ENCODE peak calls at places on chromosomes 3 and 15, in four cellular contexts. O is H9, T is neuronal stem cell, D is H1. E is an unnamed sample.

GRCh38 chr3:123695731-123696640 is 111.1 kb upstream of the HACD2 start:
- DNase-seq in O (no peak), T (no peak), D (no peak), E (no peak)

GRCh38 chr3:10594915-10595314 is 89.5 kb upstream of the ATP2B2 start:
- DNase-seq in O (peak; percentile 90), T (peak; percentile 92), D (peak; percentile 89), E (peak; percentile 9)

GRCh38 chr3:150970665-150971327 is 1.7 kb downstream of the CLRN1 start:
- DNase-seq in O (no peak), T (no peak), D (no peak), E (peak; percentile 64)

GRCh38 chr3:15205934-15206661 is at the start of gene CAPN7:
- DNase-seq in O (peak; percentile 87), T (peak; percentile 91), D (peak; percentile 86), E (peak; percentile 93)

GRCh38 chr3:134544306-134544705 is 58.4 kb downstream of the CEP63 start:
- DNase-seq in O (no peak), T (no peak), D (no peak), E (no peak)

GRCh38 chr3:41200669-41201021 is 1.3 kb downstream of the CTNNB1 start:
- DNase-seq in O (no peak), T (peak; percentile 54), D (no peak), E (peak; percentile 78)

GRCh38 chr15:33045066-33045810 is 149.3 kb downstream of the FMN1 start:
- DNase-seq in O (no peak), T (no peak), D (no peak), E (no peak)

GRCh38 chr3:53803124-53803815 is 42.9 kb downstream of the CHDH start:
- DNase-seq in O (no peak), T (no peak), D (no peak), E (no peak)

GRCh38 chr15:37824717-37825382 is 109.6 kb upstream of the TMCO5A start:
- DNase-seq in O (no peak), T (no peak), D (no peak), E (peak; percentile 92)

GRCh38 chr15:29522373-29523276 is 253.0 kb upstream of the NSMCE3 start:
- DNase-seq in O (no peak), T (no peak), D (no peak), E (no peak)

GRCh38 chr15:27541581-27541980 is 557.5 kb downstream of the OCA2 start:
- DNase-seq in O (no peak), T (no peak), D (no peak), E (no peak)

GRCh38 chr3:147904421-147904820 is 495.3 kb downstream of the ZIC1 start:
- DNase-seq in O (no peak), T (no peak), D (no peak), E (no peak)

GRCh38 chr3:147903037-147903436 is 493.9 kb downstream of the ZIC1 start:
- DNase-seq in O (no peak), T (peak; percentile 18), D (peak; percentile 46), E (no peak)

DNA sequence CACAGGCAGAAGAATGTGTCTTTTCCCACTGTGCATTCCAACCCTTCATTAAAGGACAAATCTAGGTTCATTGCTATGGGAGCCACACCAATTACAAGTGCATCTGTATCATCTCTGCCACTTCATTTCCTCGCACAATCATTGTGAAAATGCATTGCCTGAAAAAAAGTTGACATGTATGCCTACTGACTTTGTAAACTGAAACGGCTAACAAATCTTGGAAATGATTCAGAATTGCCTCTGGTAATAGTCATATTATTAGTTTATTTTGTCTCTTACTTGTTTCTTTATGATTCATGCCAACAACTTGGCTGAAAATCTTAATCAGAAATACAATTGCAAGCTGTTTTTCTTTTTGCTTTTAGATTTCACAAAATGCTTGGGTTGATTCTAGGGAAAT is 497.1 kb downstream of the ZIC1 start:
- DNase-seq in O (no peak), T (no peak), D (no peak), E (no peak)
- H2BK15ac ChIP-seq in O (no peak overlapping the region), T (no peak overlapping the region), D (no peak overlapping the region), E (no peak overlapping the region)

GRCh38 chr15:73273181-73274002 is 95.4 kb downstream of the HCN4 start:
- DNase-seq in O (peak; percentile 66), T (peak; percentile 53), D (peak; percentile 67), E (peak; percentile 68)
- H2BK12ac ChIP-seq in O (no peak overlapping the region), T (no peak overlapping the region), D (no peak overlapping the region), E (no peak overlapping the region)

GRCh38 chr3:187458383-187458782 is 90.2 kb downstream of the RTP4 start:
- DNase-seq in O (no peak), T (no peak), D (no peak), E (no peak)
- H2BK15ac ChIP-seq in O (no peak overlapping the region), T (no peak overlapping the region), D (no peak overlapping the region), E (no peak overlapping the region)

DNA sequence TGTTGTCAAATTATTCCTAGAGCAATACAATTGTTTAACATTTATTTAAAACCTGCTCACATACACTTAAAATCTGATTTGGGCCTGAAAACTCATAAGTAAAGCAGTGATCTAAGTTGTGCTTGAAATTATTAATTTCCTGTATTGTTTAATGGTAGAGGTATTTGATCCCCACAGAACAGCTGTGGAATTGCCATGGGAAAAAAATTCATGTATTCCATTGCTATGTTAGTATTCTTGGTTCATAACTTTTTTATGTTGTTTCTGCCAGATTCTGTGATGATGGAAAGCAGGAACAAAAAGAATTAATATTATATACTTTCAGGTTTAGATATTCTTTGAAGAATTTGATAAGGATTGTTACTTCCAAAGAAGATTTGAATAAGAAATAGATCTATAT is 831.5 kb upstream of the NR2F2 start:
- DNase-seq in O (no peak), T (no peak), D (no peak), E (no peak)
- H2BK12ac ChIP-seq in O (no peak overlapping the region), T (no peak overlapping the region), D (no peak overlapping the region), E (no peak overlapping the region)

DNA sequence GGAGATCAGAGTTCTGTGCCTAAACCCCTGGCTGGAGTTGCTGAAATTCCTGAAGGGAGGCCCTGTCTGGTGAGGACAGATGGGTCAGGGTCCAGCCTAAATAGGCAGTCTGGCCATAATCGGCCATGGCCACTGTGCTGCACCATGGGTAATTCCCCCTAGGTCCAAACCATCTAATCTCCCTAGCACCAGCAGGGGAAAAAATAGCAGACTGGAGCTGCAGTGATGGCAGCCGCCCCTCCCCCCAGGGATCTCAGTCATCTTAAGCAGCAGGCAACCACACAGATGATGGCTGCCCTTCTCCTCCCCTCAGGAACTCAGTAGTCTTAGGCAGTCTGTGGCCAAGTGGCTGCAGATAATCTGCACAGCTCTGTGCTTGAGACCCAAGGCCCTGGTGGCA is 68.4 kb upstream of the CD96 start:
- DNase-seq in O (peak; percentile 48), T (no peak), D (peak; percentile 51), E (no peak)
- H2BK15ac ChIP-seq in O (no peak overlapping the region), T (no peak overlapping the region), D (no peak overlapping the region), E (no peak overlapping the region)

DNA sequence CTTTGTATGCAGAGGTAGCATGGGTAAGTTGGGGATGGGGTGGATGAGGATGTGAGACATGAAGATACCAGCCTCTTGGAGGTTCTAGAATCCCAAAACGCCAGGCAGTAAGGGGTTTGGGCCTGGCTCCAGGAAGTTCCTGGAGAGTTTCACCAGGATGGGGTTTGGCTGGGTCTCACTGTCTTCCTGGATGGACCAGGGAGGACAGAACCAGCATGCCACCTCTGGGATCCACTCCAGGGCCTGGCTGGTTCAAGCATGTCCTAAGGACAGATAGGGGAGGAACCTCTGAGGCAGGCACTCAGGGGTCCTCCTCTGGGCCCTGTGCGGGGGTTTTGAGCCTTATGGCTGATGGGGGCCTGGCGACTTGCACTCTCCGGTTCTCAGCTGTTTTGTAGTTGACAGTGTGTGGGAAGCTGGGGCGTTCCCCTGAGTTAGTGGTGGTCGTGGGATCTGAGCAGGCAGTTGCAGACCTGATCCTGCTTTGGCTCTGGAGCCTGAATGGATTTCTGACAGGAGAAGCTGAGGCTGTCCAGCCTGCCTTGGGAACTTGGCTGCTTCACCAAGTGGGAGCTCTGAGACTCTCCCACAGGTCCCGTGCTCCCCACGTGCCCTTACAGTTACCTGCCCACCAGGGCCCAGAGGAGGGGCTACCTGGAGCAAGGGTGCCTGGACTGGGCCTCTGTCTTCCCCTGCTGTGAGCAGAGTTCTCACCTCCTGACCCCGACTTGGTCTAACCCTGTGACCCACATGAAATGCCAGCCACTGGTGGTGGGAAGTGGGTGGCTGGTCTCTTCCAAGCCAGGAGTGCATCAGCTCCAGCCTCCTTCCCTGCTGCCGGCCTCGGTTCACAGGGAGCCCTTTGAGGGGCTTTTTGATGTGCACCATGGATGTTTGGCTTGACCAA is 128.4 kb downstream of the EEFSEC start:
- DNase-seq in O (no peak), T (no peak), D (peak; percentile 46), E (no peak)
- H2BK12ac ChIP-seq in O (no peak overlapping the region), T (no peak overlapping the region), D (peak overlapping the region; percentile 94), E (no peak overlapping the region)

GRCh38 chr3:194484614-194485013 is 2.2 kb downstream of the ATP13A3 start:
- DNase-seq in O (no peak), T (no peak), D (no peak), E (no peak)

GRCh38 chr3:194483850-194484249 is 3.0 kb downstream of the ATP13A3 start:
- DNase-seq in O (no peak), T (no peak), D (no peak), E (no peak)

GRCh38 chr3:194485876-194486539 is 794 bp downstream of the ATP13A3 start:
- DNase-seq in O (no peak), T (no peak), D (no peak), E (peak; percentile 66)

GRCh38 chr3:194486540-194487288 is at the start of gene ATP13A3:
- DNase-seq in O (peak; percentile 88), T (peak; percentile 80), D (peak; percentile 79), E (peak; percentile 88)

DNA sequence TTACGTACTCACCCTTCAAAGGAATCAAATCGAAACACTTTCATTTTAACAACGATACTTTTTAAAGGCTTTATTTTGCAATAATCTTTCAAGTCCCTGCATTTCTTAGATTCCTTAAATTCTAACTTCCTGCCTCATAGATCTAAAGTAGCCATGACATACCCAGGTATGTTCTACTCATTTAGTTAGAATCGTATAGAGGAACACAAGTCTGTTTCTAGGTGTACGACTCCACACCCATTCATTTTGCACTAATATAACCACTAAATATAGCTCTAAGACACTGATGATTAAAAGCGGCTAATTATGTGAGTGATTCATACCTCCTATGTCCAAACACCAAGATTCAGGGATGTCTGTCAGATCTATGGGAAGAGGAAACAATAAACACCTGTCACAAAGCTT is 1.3 kb downstream of the ATP13A3 start:
- DNase-seq in O (no peak), T (no peak), D (no peak), E (peak; percentile 56)
- H2BK15ac ChIP-seq in O (no peak overlapping the region), T (no peak overlapping the region), D (no peak overlapping the region), E (no peak overlapping the region)

DNA sequence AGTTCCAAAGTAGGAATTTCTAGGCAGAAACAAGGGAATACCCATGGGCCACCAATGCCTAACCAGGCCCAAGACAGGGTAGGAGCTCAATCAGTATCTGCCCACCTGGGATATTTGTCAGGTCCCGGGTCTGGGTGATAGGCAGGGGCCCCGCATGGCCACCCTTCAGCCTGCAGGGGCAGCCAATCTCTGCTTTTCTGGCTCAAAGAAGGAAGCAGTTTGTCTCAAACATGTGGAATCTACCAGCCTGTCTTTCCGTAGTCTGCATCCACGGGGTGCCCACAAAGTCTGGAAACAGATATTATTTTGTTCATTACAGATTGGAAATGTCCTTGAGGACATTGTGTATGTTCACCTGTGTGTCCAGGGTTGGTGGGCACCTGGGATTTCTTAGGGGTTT is 56.2 kb downstream of the CEMIP start:
- DNase-seq in O (peak; percentile 72), T (no peak), D (peak; percentile 63), E (no peak)
- H2BK12ac ChIP-seq in O (no peak overlapping the region), T (no peak overlapping the region), D (no peak overlapping the region), E (no peak overlapping the region)

E was measured in mesenchymal stem cell.